ENCODE peak calls at places on chromosomes 13 and 19, in nine cellular contexts. A, P, U, J, Y, B, S, W and D are unnamed samples.

GRCh38 chr13:40362502-40362901 is 303.9 kb downstream of the FOXO1 start:
- DNase-seq in A (no peak), B (no peak), W (no peak), S (no peak), J (no peak), Y (no peak), U (no peak), P (no peak), D (no peak)

GRCh38 chr13:113855012-113855921 is 8.6 kb downstream of the GAS6 start:
- DNase-seq in W (no peak), P (no peak), U (no peak), S (no peak), A (no peak), B (peak), Y (peak), J (no peak), D (no peak)

GRCh38 chr13:75368167-75368566 is 113.8 kb downstream of the TBC1D4 start:
- DNase-seq in P (peak), U (no peak), W (peak), Y (no peak), J (no peak), S (no peak), B (no peak), A (no peak), D (no peak)

GRCh38 chr13:34358811-34359513 is 541.0 kb downstream of the RFC3 start:
- DNase-seq in B (no peak), P (no peak), J (no peak), U (no peak), Y (no peak), A (no peak), S (no peak), W (peak), D (no peak)

GRCh38 chr19:18002347-18002850 is 5.6 kb upstream of the ARRDC2 start:
- DNase-seq in J (no peak), P (peak), A (no peak), S (no peak), W (no peak), B (peak), Y (no peak), U (no peak), D (no peak)

GRCh38 chr19:47663911-47664771 is 49.1 kb upstream of the EHD2 start:
- DNase-seq in P (no peak), W (peak), S (no peak), U (no peak), B (no peak), A (no peak), Y (no peak), J (peak), D (no peak)

GRCh38 chr13:106586764-106587163 is 18.8 kb upstream of the ARGLU1 start:
- DNase-seq in P (no peak), S (no peak), Y (no peak), A (no peak), J (no peak), W (peak), B (no peak), U (no peak), D (no peak)

GRCh38 chr13:58804832-58805231 is 1173.3 kb downstream of the PCDH17 start:
- DNase-seq in Y (no peak), W (no peak), B (no peak), J (no peak), P (no peak), U (no peak), A (no peak), S (no peak), D (no peak)

GRCh38 chr19:45103200-45103624 is 10.2 kb downstream of the PPP1R37 start:
- DNase-seq in J (no peak), A (no peak), S (no peak), B (peak), P (peak), Y (no peak), W (no peak), U (no peak), D (no peak)

GRCh38 chr19:56972291-56972914 is 131.9 kb upstream of the PEG3 start:
- DNase-seq in Y (no peak), S (no peak), P (no peak), B (no peak), U (no peak), J (no peak), A (no peak), W (no peak), D (no peak)

GRCh38 chr13:70994204-70994603 is 872.8 kb downstream of the DACH1 start:
- DNase-seq in A (no peak), W (no peak), P (no peak), S (no peak), Y (no peak), B (no peak), J (no peak), U (no peak), D (no peak)

GRCh38 chr13:94433055-94433947 is 46.2 kb downstream of the DCT start:
- DNase-seq in U (no peak), J (no peak), S (no peak), P (peak), B (peak), Y (no peak), A (no peak), W (peak), D (peak)

GRCh38 chr13:35690546-35690945 is 214.1 kb upstream of the MAB21L1 start:
- DNase-seq in S (no peak), W (peak), A (no peak), Y (no peak), B (no peak), J (no peak), U (no peak), P (no peak), D (no peak)

GRCh38 chr13:44347905-44348304 is 25.7 kb upstream of the SERP2 start:
- DNase-seq in B (no peak), P (no peak), J (no peak), Y (no peak), S (no peak), A (no peak), U (no peak), W (no peak), D (no peak)

GRCh38 chr13:32403108-32403507 is 24.8 kb downstream of the N4BP2L1 start:
- DNase-seq in Y (no peak), W (no peak), P (no peak), S (no peak), B (no peak), J (no peak), A (no peak), U (no peak), D (no peak)

GRCh38 chr19:19146000-19146608 is 7.8 kb upstream of the TMEM161A start:
- DNase-seq in A (peak), U (peak), P (peak), W (peak), Y (peak), S (peak), B (peak), J (peak), D (no peak)

GRCh38 chr19:52524086-52524485 is 3.4 kb upstream of the ZNF808 start:
- DNase-seq in Y (no peak), B (no peak), P (no peak), A (no peak), J (no peak), W (no peak), U (no peak), S (no peak), D (no peak)

GRCh38 chr13:76886292-76887061 is at the start of gene KCTD12:
- DNase-seq in B (peak), P (peak), W (peak), Y (peak), J (peak), A (peak), S (peak), U (peak), D (no peak)

GRCh38 chr13:97268772-97269171 is 46.6 kb downstream of the MBNL2 start:
- DNase-seq in A (no peak), B (no peak), S (no peak), Y (no peak), P (no peak), U (no peak), J (no peak), W (no peak), D (no peak)

GRCh38 chr13:29438772-29439171 is 156.7 kb downstream of the SLC7A1 start:
- DNase-seq in A (no peak), B (no peak), Y (no peak), W (no peak), J (no peak), P (no peak), U (no peak), S (no peak), D (no peak)

GRCh38 chr19:10219678-10220077 is 11.5 kb downstream of the S1PR2 start:
- DNase-seq in W (peak), B (peak), P (peak), J (no peak), S (no peak), Y (no peak), U (no peak), A (no peak), D (peak)

GRCh38 chr19:45640849-45641273 is 1.7 kb upstream of the EML2 start:
- DNase-seq in A (no peak), S (no peak), W (peak), U (no peak), B (peak), P (peak), Y (no peak), J (no peak), D (no peak)

GRCh38 chr13:58018020-58018419 is 386.5 kb downstream of the PCDH17 start:
- DNase-seq in Y (no peak), S (no peak), A (no peak), J (no peak), W (no peak), P (no peak), U (no peak), B (no peak), D (no peak)

GRCh38 chr19:15417699-15418098 is 1.1 kb downstream of the AKAP8L start:
- DNase-seq in A (peak), U (no peak), S (no peak), B (peak), Y (peak), W (peak), P (no peak), J (no peak), D (no peak)

GRCh38 chr13:42574011-42574410 is at the start of gene TNFSF11:
- DNase-seq in B (peak), W (peak), P (no peak), A (no peak), J (no peak), Y (no peak), S (peak), U (no peak), D (peak)

GRCh38 chr13:48976677-48977625 is 1.2 kb downstream of the FNDC3A start:
- DNase-seq in A (peak), P (peak), B (no peak), S (no peak), Y (no peak), J (peak), U (no peak), W (no peak), D (no peak)

GRCh38 chr13:39401091-39401647 is 201.8 kb downstream of the LHFPL6 start:
- DNase-seq in A (no peak), Y (no peak), S (no peak), J (no peak), W (peak), P (no peak), B (no peak), U (no peak), D (no peak)

GRCh38 chr19:10292789-10293636 is 3.3 kb downstream of the ICAM5 start:
- DNase-seq in U (peak), B (peak), S (no peak), A (no peak), Y (no peak), W (no peak), P (no peak), J (no peak), D (no peak)